ENCODE peak calls at places on chromosomes 5 and 9, in seven cellular contexts. F is IMR-90, K is HCT116, G is heart left ventricle, V is uterus, X is right lobe of liver, E is tibial nerve. N is an unnamed sample. For H3K9me3, the result is how much of the 10 kb centered on the place peaks cover.

GRCh38 chr5:83388608-83389007 is 82.9 kb upstream of the VCAN start:
- DNase-seq in K (no peak), E (no peak), V (no peak), F (peak), G (no peak), X (no peak), N (no peak)

GRCh38 chr9:35914307-35914807 is 5.1 kb downstream of the SPAAR start:
- DNase-seq in K (no peak), F (peak), E (no peak), V (peak), G (peak), X (peak), N (peak)

GRCh38 chr5:15797116-15797515 is 297.1 kb downstream of the FBXL7 start:
- DNase-seq in F (no peak), E (no peak), G (no peak), X (no peak), V (no peak), K (no peak), N (no peak)

GRCh38 chr5:13601152-13601551 is 343.3 kb downstream of the DNAH5 start:
- DNase-seq in V (no peak), K (no peak), F (peak), X (no peak), E (no peak), G (no peak), N (no peak)

GRCh38 chr5:132753135-132753987 is 6.1 kb downstream of the CCNI2 start:
- DNase-seq in X (no peak), E (no peak), F (no peak), G (no peak), V (no peak), K (no peak), N (peak)

GRCh38 chr5:141430332-141431113 is at the start of gene PCDHGA12:
- DNase-seq in E (no peak), K (no peak), V (peak), F (peak), X (no peak), G (peak), N (no peak)

GRCh38 chr5:172897691-172898512 is 61.3 kb upstream of the RPL26L1 start:
- DNase-seq in X (no peak), F (peak), E (no peak), V (no peak), K (no peak), G (no peak), N (no peak)

GRCh38 chr5:112109331-112109993 is 309.6 kb downstream of the EPB41L4A start:
- DNase-seq in V (peak), F (peak), X (peak), K (peak), E (no peak), G (peak), N (peak)

GRCh38 chr5:81971694-81972495 is at the start of gene ATG10:
- DNase-seq in G (peak), E (peak), F (peak), X (peak), V (peak), K (peak), N (peak)
- TF ChIP-seq POLR2A in G (peak), E (peak), F (peak), X (peak), V (peak), K (peak), N (no peak)

DNA sequence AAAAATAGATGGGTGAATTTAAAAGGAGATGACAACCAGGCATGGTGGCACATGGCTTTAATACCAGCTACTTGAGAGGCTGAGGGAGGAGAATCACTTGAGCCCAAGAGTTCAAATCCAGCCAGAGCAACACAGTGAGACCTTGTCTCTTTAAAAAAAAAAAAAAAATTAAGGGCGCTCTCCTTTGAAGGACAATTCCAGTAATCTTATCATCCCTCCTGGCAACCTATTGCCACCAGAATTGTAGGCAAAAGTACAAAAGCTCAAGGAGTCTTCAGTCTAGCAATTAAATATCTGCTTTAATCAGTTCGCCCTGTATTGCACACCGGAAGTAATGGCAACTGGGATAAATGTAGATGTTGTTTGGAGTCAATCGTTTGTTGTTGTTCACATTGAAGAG is 7.7 kb downstream of the SNX18 start:
- DNase-seq in X (no peak), E (no peak), K (no peak), V (no peak), G (no peak), F (no peak), N (no peak)
- H3K4me3 ChIP-seq in X (no peak), E (no peak), K (no peak), V (no peak), G (no peak), F (no peak), N (no peak)

GRCh38 chr9:77851862-77852602 is 179.6 kb downstream of the GNAQ start:
- DNase-seq in E (no peak), V (no peak), X (no peak), G (no peak), F (no peak), K (no peak), N (no peak)

GRCh38 chr9:77857513-77858298 is 173.9 kb downstream of the GNAQ start:
- DNase-seq in F (no peak), E (no peak), K (no peak), V (no peak), X (no peak), G (no peak), N (no peak)

GRCh38 chr9:77854258-77854915 is 177.2 kb downstream of the GNAQ start:
- DNase-seq in X (no peak), G (no peak), V (no peak), E (no peak), K (no peak), F (no peak), N (no peak)

GRCh38 chr9:77854916-77855314 is 176.7 kb downstream of the GNAQ start:
- DNase-seq in K (no peak), X (no peak), G (no peak), V (no peak), E (no peak), F (no peak), N (no peak)

DNA sequence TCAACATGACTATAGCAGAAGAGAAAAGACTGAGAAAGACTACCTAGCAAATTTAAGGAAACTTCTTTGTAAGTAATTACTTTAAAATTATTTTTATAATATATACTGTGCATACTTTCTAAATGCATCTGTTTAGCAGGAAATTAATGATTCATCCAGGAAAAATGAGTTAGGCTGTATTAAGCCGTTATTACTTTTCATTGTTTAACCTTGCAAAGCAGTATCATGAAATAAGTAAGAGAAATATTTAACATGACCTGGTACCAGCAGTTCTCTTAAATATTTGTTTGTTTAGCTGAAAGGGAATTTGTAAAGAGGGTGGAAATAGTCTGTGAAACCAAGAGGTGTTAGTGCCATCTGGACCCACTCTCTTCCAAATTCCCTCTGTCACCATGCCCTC is 175.0 kb downstream of the GNAQ start:
- DNase-seq in G (no peak), F (peak), K (no peak), E (no peak), X (no peak), V (no peak), N (no peak)
- H3K9me3 ChIP-seq in G (under half), F (under half), K (under half), E (under half), X (under half), V (under half), N (under half)

GRCh38 chr5:148381906-148382305 is 1.9 kb upstream of the FBXO38 start:
- DNase-seq in K (no peak), G (no peak), E (no peak), F (no peak), X (no peak), V (no peak), N (no peak)
- TF ChIP-seq POLR2A in K (no peak), G (no peak), E (no peak), F (no peak), X (no peak), V (no peak), N (no peak)

GRCh38 chr9:121627432-121627831 is 24.0 kb upstream of the DAB2IP start:
- DNase-seq in E (no peak), K (no peak), F (no peak), G (no peak), X (no peak), V (no peak), N (no peak)
- H3K4me3 ChIP-seq in E (no peak), K (no peak), F (no peak), G (no peak), X (no peak), V (no peak), N (no peak)

GRCh38 chr5:43959148-43959547 is 356.2 kb downstream of the NNT start:
- DNase-seq in X (no peak), V (no peak), G (no peak), F (no peak), E (no peak), K (no peak), N (no peak)
- H3K9me3 ChIP-seq in X (under half), V (under half), G (under half), F (under half), E (under half), K (under half), N (under half)

GRCh38 chr5:171387255-171387969 is at the start of gene NPM1:
- DNase-seq in K (peak), V (peak), X (peak), G (peak), F (peak), E (peak), N (peak)
- TF ChIP-seq POLR2A in K (peak), V (peak), X (peak), G (peak), F (peak), E (peak), N (no peak)

N was measured in stomach.